ENCODE peak calls at places on chromosomes 12 and 14, in five cellular contexts. Y is HepG2, V is NT2/D1, Q is GM12878, F is H1. P is an unnamed sample.

GRCh38 chr12:39958377-39958776 is 147.5 kb downstream of the SLC2A13 start:
- DNase-seq in F (no peak), Y (peak), Q (no peak), V (no peak), P (no peak)

GRCh38 chr12:14952295-14952995 is 9.0 kb downstream of the ARHGDIB start:
- DNase-seq in Q (no peak), F (no peak), V (no peak), Y (peak), P (no peak)

GRCh38 chr12:108495054-108495453 is 20.0 kb upstream of the FICD start:
- DNase-seq in F (peak), V (no peak), Q (no peak), Y (peak), P (peak)

GRCh38 chr14:101112351-101113107 is 209.0 kb upstream of the RTL1 start:
- DNase-seq in Y (no peak), F (peak), Q (no peak), V (no peak), P (no peak)

GRCh38 chr14:37060496-37061260 is 111.7 kb downstream of the SLC25A21 start:
- DNase-seq in Q (no peak), V (no peak), Y (no peak), F (no peak), P (no peak)

GRCh38 chr12:123115409-123116111 is 35.3 kb downstream of the PITPNM2 start:
- DNase-seq in V (no peak), Q (peak), Y (no peak), F (no peak), P (no peak)

GRCh38 chr14:22994762-22995275 is 12.5 kb upstream of the AJUBA start:
- DNase-seq in Q (no peak), Y (peak), F (no peak), V (no peak), P (peak)

GRCh38 chr12:124713041-124713435 is 145.6 kb upstream of the NCOR2 start:
- DNase-seq in Q (peak), Y (no peak), F (no peak), V (no peak), P (no peak)

GRCh38 chr14:29630566-29631160 is 297.0 kb downstream of the PRKD1 start:
- DNase-seq in V (no peak), Y (no peak), F (no peak), Q (no peak), P (no peak)

GRCh38 chr14:68589447-68590232 is 203.2 kb downstream of the ZFP36L1 start:
- DNase-seq in Y (no peak), V (no peak), F (no peak), Q (no peak), P (no peak)

GRCh38 chr14:75519826-75520692 is 2.2 kb upstream of the BATF start:
- DNase-seq in F (no peak), V (no peak), Q (no peak), Y (no peak), P (no peak)

GRCh38 chr14:78701246-78701645 is 531.1 kb downstream of the NRXN3 start:
- DNase-seq in V (no peak), Q (no peak), Y (no peak), F (no peak), P (no peak)

GRCh38 chr14:91267965-91268437 is 23.5 kb upstream of the GPR68 start:
- DNase-seq in Q (no peak), Y (no peak), F (no peak), V (no peak), P (no peak)

GRCh38 chr14:91271639-91272038 is 27.1 kb upstream of the GPR68 start:
- DNase-seq in F (no peak), Y (no peak), Q (no peak), V (no peak), P (no peak)

GRCh38 chr14:91270619-91271018 is 26.1 kb upstream of the GPR68 start:
- DNase-seq in Q (no peak), Y (no peak), F (no peak), V (no peak), P (no peak)

GRCh38 chr14:91270188-91270587 is 25.7 kb upstream of the GPR68 start:
- DNase-seq in F (no peak), Y (no peak), V (no peak), Q (no peak), P (no peak)

DNA sequence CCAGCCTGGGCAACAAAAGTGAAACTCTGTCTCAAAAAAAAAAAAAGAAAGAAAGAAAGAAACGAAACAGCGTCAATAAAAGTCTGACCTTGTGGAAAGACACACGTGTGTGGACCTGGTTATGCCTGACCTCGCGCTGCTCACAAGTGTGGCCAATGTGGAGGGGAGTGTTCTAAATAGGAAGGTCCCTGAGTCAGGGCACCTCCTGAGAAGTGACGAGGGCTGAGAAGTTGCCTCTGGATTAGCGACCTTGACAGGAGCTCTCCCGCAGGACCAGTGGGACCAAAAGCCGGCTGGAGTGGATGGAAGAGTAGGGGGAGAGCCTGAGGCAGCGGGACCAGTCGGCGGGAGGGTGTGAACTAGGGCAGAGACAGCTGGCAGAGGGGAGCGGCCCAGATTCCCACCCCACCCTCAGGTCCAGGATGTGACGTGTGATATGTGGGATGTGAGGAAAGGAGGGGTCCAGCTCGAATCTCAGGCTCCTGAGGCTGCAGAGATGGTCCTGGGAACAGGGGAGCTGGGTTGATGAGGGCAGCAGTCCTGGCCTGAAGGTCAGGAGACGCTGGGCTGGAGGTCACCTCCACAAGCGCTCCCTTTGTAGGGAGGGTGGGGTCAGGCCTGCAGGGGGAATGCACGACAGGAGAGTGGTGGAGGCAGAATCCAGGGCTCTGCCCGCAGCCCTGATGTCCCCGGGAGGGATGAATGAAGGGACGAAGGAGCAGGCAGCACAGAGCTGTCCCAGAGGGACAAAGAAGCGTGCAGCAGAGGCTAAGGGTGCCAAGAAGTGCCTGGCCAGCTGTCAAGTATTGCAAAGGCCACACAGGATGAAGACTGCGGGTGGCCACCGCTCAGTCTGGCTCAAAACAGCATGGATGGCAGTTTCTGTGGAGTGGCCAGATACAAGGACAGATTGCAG is 24.8 kb upstream of the GPR68 start:
- DNase-seq in Y (no peak), V (no peak), F (no peak), Q (no peak), P (no peak)
- TF ChIP-seq SUZ12 in Y (no peak), V (no peak), F (no peak), Q (no peak), P (no peak)

DNA sequence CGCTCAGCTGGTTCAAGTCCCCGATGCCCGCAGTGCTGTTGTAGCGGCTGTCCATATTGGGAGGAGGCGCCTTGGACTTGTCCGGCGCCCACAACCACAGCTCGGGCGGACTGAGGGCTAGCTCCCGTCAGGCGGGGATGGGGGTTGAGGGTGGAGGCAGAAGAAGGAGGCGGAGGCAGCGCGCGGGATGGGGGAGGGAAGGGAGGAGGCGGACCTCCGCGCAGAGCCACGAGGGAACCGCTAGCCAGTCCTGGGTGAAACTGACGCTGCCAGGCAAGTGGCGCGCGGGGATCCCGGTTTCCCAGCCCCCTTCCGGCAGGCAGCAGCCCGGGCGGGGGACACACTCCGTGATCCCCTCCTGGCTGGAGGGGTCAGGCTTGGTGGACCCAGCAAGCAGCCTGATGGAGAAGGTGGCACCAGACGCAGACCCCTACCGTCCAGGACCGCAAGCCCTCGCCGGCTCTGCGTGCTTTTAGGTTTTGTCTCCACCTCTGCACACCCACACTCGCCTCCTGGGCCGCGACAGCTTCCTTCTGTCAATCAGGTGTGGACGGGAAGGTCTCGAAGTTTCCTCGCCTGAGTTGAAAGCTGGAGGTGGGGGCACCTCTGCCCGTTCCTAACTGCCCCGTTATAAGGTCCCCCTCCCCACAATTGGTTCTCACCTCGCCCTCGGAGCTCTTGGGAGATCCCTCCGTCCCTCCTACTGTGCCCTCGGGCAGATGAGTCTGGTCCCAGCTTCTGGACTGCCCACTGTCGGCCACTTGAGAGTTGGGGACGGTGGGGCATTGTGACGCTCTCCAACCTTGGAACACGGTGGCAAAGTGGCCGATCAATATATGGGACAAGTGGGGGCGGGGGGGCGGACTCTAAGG is at the start of gene CPNE8:
- DNase-seq in V (peak), F (no peak), Y (no peak), Q (peak), P (peak)
- TF ChIP-seq SUZ12 in V (no peak), F (peak), Y (no peak), Q (no peak), P (no peak)

DNA sequence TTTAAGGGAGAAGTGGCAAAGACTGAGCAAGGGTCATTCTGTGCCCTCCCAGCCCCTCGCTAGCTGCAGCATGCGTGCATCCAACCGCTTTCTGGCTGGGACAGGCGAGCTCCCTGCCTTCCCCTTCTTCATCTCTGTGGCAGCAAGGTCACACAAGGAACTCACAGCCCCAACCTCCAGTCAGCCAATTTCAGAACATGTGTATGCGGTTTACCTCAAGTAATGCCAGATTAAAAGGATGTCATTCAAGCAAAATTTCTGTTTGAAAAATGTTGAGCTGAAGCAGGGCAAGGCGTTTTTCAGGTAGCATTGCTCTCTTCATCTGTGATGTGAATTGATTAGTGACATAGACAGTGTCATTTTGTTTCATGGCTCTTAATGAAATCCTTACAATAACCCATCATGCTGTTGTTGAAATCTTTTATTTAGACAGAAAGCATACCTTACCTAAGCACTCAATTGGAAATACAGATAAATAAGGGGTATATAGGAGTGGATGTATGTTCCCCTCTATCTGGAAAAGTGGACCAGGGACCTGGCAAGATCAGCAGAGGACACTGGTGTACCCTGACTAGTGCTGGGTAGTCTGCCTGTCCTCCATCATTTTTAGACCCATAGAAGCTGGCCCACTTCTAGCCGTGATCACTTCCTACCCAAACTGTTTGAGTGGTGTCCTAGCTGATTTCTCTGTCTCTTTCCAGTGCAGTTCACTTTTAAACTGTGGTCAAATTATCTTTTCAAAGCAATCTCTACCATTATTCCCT is 82.8 kb upstream of the NEDD1 start:
- DNase-seq in Q (no peak), V (no peak), Y (no peak), F (no peak), P (no peak)
- TF ChIP-seq SUZ12 in Q (no peak), V (no peak), Y (no peak), F (no peak), P (no peak)

GRCh38 chr14:106039400-106039799 is 513.0 kb downstream of the TMEM121 start:
- DNase-seq in Q (no peak), V (no peak), F (no peak), Y (no peak), P (no peak)

GRCh38 chr14:106044515-106044914 is 518.1 kb downstream of the TMEM121 start:
- DNase-seq in Y (no peak), F (no peak), V (no peak), Q (no peak), P (no peak)

GRCh38 chr14:106044949-106045596 is 518.7 kb downstream of the TMEM121 start:
- DNase-seq in F (peak), V (peak), Q (no peak), Y (peak), P (peak)
- TF ChIP-seq SUZ12 in F (no peak), V (no peak), Q (no peak), Y (no peak), P (no peak)